ENCODE peak calls at places on chromosomes 13 and 19, in nine cellular contexts. D, Z, R, M, B, Y, A, G and V are unnamed samples.

GRCh38 chr19:45498411-45499195 is at the start of gene PPM1N:
- DNase-seq in D (no peak), Z (peak), R (no peak), M (peak), B (no peak), Y (no peak), A (no peak), G (peak), V (no peak)

GRCh38 chr19:38647966-38648788 is 728 bp downstream of the ACTN4 start:
- DNase-seq in D (no peak), Z (no peak), R (no peak), M (no peak), B (no peak), Y (no peak), A (no peak), G (no peak), V (no peak)

GRCh38 chr19:12293771-12294307 is 844 bp downstream of the ZNF44 start:
- DNase-seq in D (peak), Z (peak), R (peak), M (peak), B (peak), Y (peak), A (peak), G (peak), V (peak)

GRCh38 chr19:55058781-55059610 is 4.0 kb downstream of the RDH13 start:
- DNase-seq in D (no peak), Z (no peak), R (no peak), M (no peak), B (no peak), Y (no peak), A (no peak), G (no peak), V (no peak)

GRCh38 chr13:93690139-93690538 is 463.5 kb downstream of the GPC6 start:
- DNase-seq in D (peak), Z (peak), R (no peak), M (peak), B (peak), Y (no peak), A (no peak), G (peak), V (no peak)

GRCh38 chr13:97971519-97971918 is 18.0 kb downstream of the IPO5 start:
- DNase-seq in D (no peak), Z (no peak), R (no peak), M (no peak), B (no peak), Y (no peak), A (no peak), G (no peak), V (no peak)

GRCh38 chr19:55080121-55080914 is 4.6 kb downstream of the EPS8L1 start:
- DNase-seq in D (peak), Z (peak), R (peak), M (peak), B (no peak), Y (peak), A (no peak), G (peak), V (no peak)

GRCh38 chr13:38662362-38662761 is 24.5 kb upstream of the FREM2 start:
- DNase-seq in D (peak), Z (no peak), R (no peak), M (peak), B (no peak), Y (no peak), A (no peak), G (peak), V (no peak)

GRCh38 chr19:56750658-56751057 is 79.1 kb upstream of the ZNF835 start:
- DNase-seq in D (no peak), Z (no peak), R (no peak), M (no peak), B (no peak), Y (no peak), A (no peak), G (no peak), V (no peak)

GRCh38 chr13:91572944-91573535 is 174.6 kb downstream of the GPC5 start:
- DNase-seq in D (peak), Z (no peak), R (no peak), M (no peak), B (no peak), Y (no peak), A (no peak), G (peak), V (no peak)
- TF ChIP-seq CTCF in D (no peak), Z (no peak), R (no peak), M (no peak), B (no peak), Y (no peak), A (no peak), G (no peak), V (no peak)

GRCh38 chr13:76884167-76884566 is 2.0 kb downstream of the KCTD12 start:
- DNase-seq in D (peak), Z (peak), R (peak), M (peak), B (no peak), Y (peak), A (no peak), G (no peak), V (no peak)

GRCh38 chr13:76886005-76886291 is 257 bp downstream of the KCTD12 start:
- DNase-seq in D (no peak), Z (no peak), R (no peak), M (no peak), B (no peak), Y (no peak), A (no peak), G (no peak), V (no peak)

GRCh38 chr13:76886292-76887061 is at the start of gene KCTD12:
- DNase-seq in D (peak), Z (peak), R (peak), M (peak), B (peak), Y (peak), A (peak), G (peak), V (peak)

GRCh38 chr13:76884571-76885202 is 1.5 kb downstream of the KCTD12 start:
- DNase-seq in D (peak), Z (no peak), R (peak), M (peak), B (peak), Y (no peak), A (no peak), G (peak), V (no peak)

GRCh38 chr13:76885203-76886004 is 801 bp downstream of the KCTD12 start:
- DNase-seq in D (peak), Z (peak), R (peak), M (peak), B (peak), Y (peak), A (peak), G (peak), V (peak)
- H3K27ac ChIP-seq in D (peak), Z (no peak), R (peak), M (peak), B (peak), Y (peak), A (peak), G (peak), V (peak)

GRCh38 chr19:41172297-41173164 is 20.5 kb upstream of the CYP2S1 start:
- DNase-seq in D (no peak), Z (no peak), R (no peak), M (no peak), B (no peak), Y (peak), A (no peak), G (no peak), V (no peak)

GRCh38 chr19:41174297-41174928 is 18.6 kb upstream of the CYP2S1 start:
- DNase-seq in D (no peak), Z (no peak), R (no peak), M (no peak), B (no peak), Y (peak), A (no peak), G (no peak), V (no peak)

GRCh38 chr19:41175825-41176734 is 16.9 kb upstream of the CYP2S1 start:
- DNase-seq in D (peak), Z (peak), R (peak), M (peak), B (peak), Y (peak), A (peak), G (peak), V (peak)
- H3K4me3 ChIP-seq in D (peak), Z (no peak), R (no peak), M (no peak), B (no peak), Y (no peak), A (no peak), G (no peak), V (peak)

GRCh38 chr19:48255376-48256303 is at the start of gene CARD8:
- DNase-seq in D (peak), Z (peak), R (peak), M (peak), B (peak), Y (peak), A (peak), G (peak), V (peak)
- TF ChIP-seq CTCF in D (peak), Z (peak), R (no peak), M (no peak), B (no peak), Y (peak), A (peak), G (peak), V (peak)

GRCh38 chr19:18460900-18461299 is 23.0 kb upstream of the ISYNA1 start:
- DNase-seq in D (no peak), Z (no peak), R (no peak), M (no peak), B (no peak), Y (no peak), A (no peak), G (no peak), V (no peak)
- H3K27ac ChIP-seq in D (peak), Z (no peak), R (peak), M (no peak), B (peak), Y (peak), A (peak), G (peak), V (no peak)

GRCh38 chr19:1214299-1214861 is 8.8 kb downstream of the STK11 start:
- DNase-seq in D (no peak), Z (no peak), R (no peak), M (no peak), B (no peak), Y (no peak), A (no peak), G (no peak), V (no peak)
- H3K4me3 ChIP-seq in D (no peak), Z (no peak), R (peak), M (no peak), B (no peak), Y (no peak), A (peak), G (no peak), V (peak)

GRCh38 chr13:106415971-106416370 is 119.5 kb downstream of the EFNB2 start:
- DNase-seq in D (no peak), Z (no peak), R (no peak), M (no peak), B (no peak), Y (no peak), A (no peak), G (no peak), V (no peak)
- TF ChIP-seq CTCF in D (no peak), Z (no peak), R (no peak), M (no peak), B (no peak), Y (no peak), A (no peak), G (no peak), V (no peak)